ENCODE peak calls at places on chromosomes 2 and 18, in six cellular contexts. One of them, this sample, is unnamed.

GRCh38 chr2:176457486-176457885 is 188.2 kb downstream of the MTX2 start:
- DNase-seq in colonic mucosa: no peak
- DNase-seq in OCI-LY7: no peak
- DNase-seq in heart right ventricle: no peak
- DNase-seq in endodermal cell: no peak
- DNase-seq in Peyer's patch: no peak
- DNase-seq in this sample: no peak

GRCh38 chr2:45578056-45578843 is 32.8 kb downstream of the SRBD1 start:
- DNase-seq in colonic mucosa: no peak
- DNase-seq in OCI-LY7: peak; percentile 43
- DNase-seq in heart right ventricle: no peak
- DNase-seq in endodermal cell: peak; percentile 59
- DNase-seq in Peyer's patch: no peak
- DNase-seq in this sample: no peak

GRCh38 chr2:98912221-98912851 is 23.7 kb downstream of the CRACDL start:
- DNase-seq in colonic mucosa: no peak
- DNase-seq in OCI-LY7: no peak
- DNase-seq in heart right ventricle: peak; percentile 55
- DNase-seq in endodermal cell: peak; percentile 37
- DNase-seq in Peyer's patch: no peak
- DNase-seq in this sample: peak; percentile 39

GRCh38 chr2:119224391-119224972 is 848 bp downstream of the STEAP3 start:
- DNase-seq in colonic mucosa: peak; percentile 40
- DNase-seq in OCI-LY7: no peak
- DNase-seq in heart right ventricle: no peak
- DNase-seq in endodermal cell: no peak
- DNase-seq in Peyer's patch: no peak
- DNase-seq in this sample: no peak

GRCh38 chr2:164785447-164785846 is 56.2 kb downstream of the COBLL1 start:
- DNase-seq in colonic mucosa: no peak
- DNase-seq in OCI-LY7: no peak
- DNase-seq in heart right ventricle: no peak
- DNase-seq in endodermal cell: no peak
- DNase-seq in Peyer's patch: no peak
- DNase-seq in this sample: no peak

GRCh38 chr2:149167941-149168340 is 129.4 kb downstream of the LYPD6B start:
- DNase-seq in colonic mucosa: no peak
- DNase-seq in OCI-LY7: no peak
- DNase-seq in heart right ventricle: no peak
- DNase-seq in endodermal cell: no peak
- DNase-seq in Peyer's patch: no peak
- DNase-seq in this sample: no peak

GRCh38 chr2:178811901-178812300 is 4.7 kb upstream of the TTN start:
- DNase-seq in colonic mucosa: no peak
- DNase-seq in OCI-LY7: no peak
- DNase-seq in heart right ventricle: no peak
- DNase-seq in endodermal cell: no peak
- DNase-seq in Peyer's patch: no peak
- DNase-seq in this sample: no peak

GRCh38 chr2:66802877-66803276 is 368.0 kb downstream of the MEIS1 start:
- DNase-seq in colonic mucosa: no peak
- DNase-seq in OCI-LY7: no peak
- DNase-seq in heart right ventricle: no peak
- DNase-seq in endodermal cell: no peak
- DNase-seq in Peyer's patch: no peak
- DNase-seq in this sample: no peak

GRCh38 chr18:12304351-12305210 is 3.5 kb upstream of the TUBB6 start:
- DNase-seq in colonic mucosa: no peak
- DNase-seq in OCI-LY7: no peak
- DNase-seq in heart right ventricle: no peak
- DNase-seq in endodermal cell: no peak
- DNase-seq in Peyer's patch: no peak
- DNase-seq in this sample: peak; percentile 67

GRCh38 chr2:41698787-41699422 is 348.9 kb upstream of the PKDCC start:
- DNase-seq in colonic mucosa: no peak
- DNase-seq in OCI-LY7: peak; percentile 14
- DNase-seq in heart right ventricle: peak; percentile 43
- DNase-seq in endodermal cell: peak; percentile 87
- DNase-seq in Peyer's patch: no peak
- DNase-seq in this sample: peak; percentile 58

GRCh38 chr2:139916822-139917221 is 1136.6 kb upstream of the NXPH2 start:
- DNase-seq in colonic mucosa: no peak
- DNase-seq in OCI-LY7: no peak
- DNase-seq in heart right ventricle: no peak
- DNase-seq in endodermal cell: no peak
- DNase-seq in Peyer's patch: no peak
- DNase-seq in this sample: no peak

GRCh38 chr2:179793238-179793637 is 68.2 kb downstream of the ZNF385B start:
- DNase-seq in colonic mucosa: no peak
- DNase-seq in OCI-LY7: no peak
- DNase-seq in heart right ventricle: no peak
- DNase-seq in endodermal cell: no peak
- DNase-seq in Peyer's patch: no peak
- DNase-seq in this sample: no peak

GRCh38 chr2:160891353-160891740 is 268.9 kb upstream of the TANK start:
- DNase-seq in colonic mucosa: no peak
- DNase-seq in OCI-LY7: no peak
- DNase-seq in heart right ventricle: no peak
- DNase-seq in endodermal cell: no peak
- DNase-seq in Peyer's patch: no peak
- DNase-seq in this sample: no peak

GRCh38 chr2:68255736-68256450 is 3.6 kb upstream of the PPP3R1 start:
- DNase-seq in colonic mucosa: no peak
- DNase-seq in OCI-LY7: no peak
- DNase-seq in heart right ventricle: no peak
- DNase-seq in endodermal cell: no peak
- DNase-seq in Peyer's patch: no peak
- DNase-seq in this sample: no peak

GRCh38 chr2:163527381-163527780 is 208.4 kb downstream of the FIGN start:
- DNase-seq in colonic mucosa: no peak
- DNase-seq in OCI-LY7: no peak
- DNase-seq in heart right ventricle: no peak
- DNase-seq in endodermal cell: no peak
- DNase-seq in Peyer's patch: no peak
- DNase-seq in this sample: no peak

GRCh38 chr2:29329899-29330298 is 214.7 kb downstream of the CLIP4 start:
- DNase-seq in colonic mucosa: no peak
- DNase-seq in OCI-LY7: no peak
- DNase-seq in heart right ventricle: no peak
- DNase-seq in endodermal cell: no peak
- DNase-seq in Peyer's patch: no peak
- DNase-seq in this sample: no peak
- TF ChIP-seq CTCF in colonic mucosa: no peak
- TF ChIP-seq CTCF in OCI-LY7: peak; percentile 34
- TF ChIP-seq CTCF in heart right ventricle: no peak
- TF ChIP-seq CTCF in endodermal cell: peak; percentile 73
- TF ChIP-seq CTCF in Peyer's patch: no peak
- TF ChIP-seq CTCF in this sample: no peak

GRCh38 chr2:173941567-173941966 is 23.6 kb downstream of the SP3 start:
- DNase-seq in colonic mucosa: no peak
- DNase-seq in OCI-LY7: no peak
- DNase-seq in heart right ventricle: no peak
- DNase-seq in endodermal cell: no peak
- DNase-seq in Peyer's patch: no peak
- DNase-seq in this sample: no peak
- H3K4me1 ChIP-seq in colonic mucosa: no peaks in the 10 kb centered on the region
- H3K4me1 ChIP-seq in OCI-LY7: peaks cover 61% of the 10 kb centered on the region
- H3K4me1 ChIP-seq in heart right ventricle: peaks cover 23% of the 10 kb centered on the region
- H3K4me1 ChIP-seq in endodermal cell: peaks cover 3% of the 10 kb centered on the region
- H3K4me1 ChIP-seq in Peyer's patch: peaks cover 62% of the 10 kb centered on the region
- H3K4me1 ChIP-seq in this sample: peaks cover 14% of the 10 kb centered on the region

GRCh38 chr2:240346015-240346752 is 89.3 kb upstream of the GPC1 start:
- DNase-seq in colonic mucosa: no peak
- DNase-seq in OCI-LY7: no peak
- DNase-seq in heart right ventricle: no peak
- DNase-seq in endodermal cell: no peak
- DNase-seq in Peyer's patch: peak; percentile 22
- DNase-seq in this sample: peak; percentile 36

GRCh38 chr2:240347373-240347940 is 88.0 kb upstream of the GPC1 start:
- DNase-seq in colonic mucosa: no peak
- DNase-seq in OCI-LY7: no peak
- DNase-seq in heart right ventricle: no peak
- DNase-seq in endodermal cell: no peak
- DNase-seq in Peyer's patch: peak; percentile 37
- DNase-seq in this sample: no peak

GRCh38 chr2:240346753-240347372 is 88.6 kb upstream of the GPC1 start:
- DNase-seq in colonic mucosa: no peak
- DNase-seq in OCI-LY7: no peak
- DNase-seq in heart right ventricle: no peak
- DNase-seq in endodermal cell: no peak
- DNase-seq in Peyer's patch: peak; percentile 29
- DNase-seq in this sample: peak; percentile 35

GRCh38 chr2:240343548-240343947 is 91.9 kb upstream of the GPC1 start:
- DNase-seq in colonic mucosa: no peak
- DNase-seq in OCI-LY7: no peak
- DNase-seq in heart right ventricle: no peak
- DNase-seq in endodermal cell: no peak
- DNase-seq in Peyer's patch: no peak
- DNase-seq in this sample: no peak

GRCh38 chr2:240344904-240345303 is 90.6 kb upstream of the GPC1 start:
- DNase-seq in colonic mucosa: no peak
- DNase-seq in OCI-LY7: no peak
- DNase-seq in heart right ventricle: no peak
- DNase-seq in endodermal cell: no peak
- DNase-seq in Peyer's patch: no peak
- DNase-seq in this sample: no peak
- TF ChIP-seq CTCF in colonic mucosa: no peak
- TF ChIP-seq CTCF in OCI-LY7: no peak
- TF ChIP-seq CTCF in heart right ventricle: no peak
- TF ChIP-seq CTCF in endodermal cell: no peak
- TF ChIP-seq CTCF in Peyer's patch: no peak
- TF ChIP-seq CTCF in this sample: no peak

GRCh38 chr2:241037498-241037897 is 39.1 kb downstream of the SNED1 start:
- DNase-seq in colonic mucosa: no peak
- DNase-seq in OCI-LY7: no peak
- DNase-seq in heart right ventricle: no peak
- DNase-seq in endodermal cell: no peak
- DNase-seq in Peyer's patch: no peak
- DNase-seq in this sample: no peak
- H3K4me1 ChIP-seq in colonic mucosa: no peaks in the 10 kb centered on the region
- H3K4me1 ChIP-seq in OCI-LY7: peaks cover 61% of the 10 kb centered on the region
- H3K4me1 ChIP-seq in heart right ventricle: peaks cover 9% of the 10 kb centered on the region
- H3K4me1 ChIP-seq in endodermal cell: peaks cover 6% of the 10 kb centered on the region
- H3K4me1 ChIP-seq in Peyer's patch: peaks cover 15% of the 10 kb centered on the region
- H3K4me1 ChIP-seq in this sample: no peaks in the 10 kb centered on the region

GRCh38 chr2:237652854-237653253 is 25.5 kb downstream of the LRRFIP1 start:
- DNase-seq in colonic mucosa: no peak
- DNase-seq in OCI-LY7: no peak
- DNase-seq in heart right ventricle: no peak
- DNase-seq in endodermal cell: no peak
- DNase-seq in Peyer's patch: no peak
- DNase-seq in this sample: no peak

GRCh38 chr2:237652181-237652580 is 24.8 kb downstream of the LRRFIP1 start:
- DNase-seq in colonic mucosa: no peak
- DNase-seq in OCI-LY7: no peak
- DNase-seq in heart right ventricle: peak; percentile 80
- DNase-seq in endodermal cell: no peak
- DNase-seq in Peyer's patch: no peak
- DNase-seq in this sample: peak; percentile 92

GRCh38 chr2:237650455-237650850 is 23.1 kb downstream of the LRRFIP1 start:
- DNase-seq in colonic mucosa: no peak
- DNase-seq in OCI-LY7: no peak
- DNase-seq in heart right ventricle: no peak
- DNase-seq in endodermal cell: no peak
- DNase-seq in Peyer's patch: no peak
- DNase-seq in this sample: no peak

GRCh38 chr2:237649541-237650454 is 22.4 kb downstream of the LRRFIP1 start:
- DNase-seq in colonic mucosa: no peak
- DNase-seq in OCI-LY7: no peak
- DNase-seq in heart right ventricle: no peak
- DNase-seq in endodermal cell: no peak
- DNase-seq in Peyer's patch: no peak
- DNase-seq in this sample: no peak

DNA sequence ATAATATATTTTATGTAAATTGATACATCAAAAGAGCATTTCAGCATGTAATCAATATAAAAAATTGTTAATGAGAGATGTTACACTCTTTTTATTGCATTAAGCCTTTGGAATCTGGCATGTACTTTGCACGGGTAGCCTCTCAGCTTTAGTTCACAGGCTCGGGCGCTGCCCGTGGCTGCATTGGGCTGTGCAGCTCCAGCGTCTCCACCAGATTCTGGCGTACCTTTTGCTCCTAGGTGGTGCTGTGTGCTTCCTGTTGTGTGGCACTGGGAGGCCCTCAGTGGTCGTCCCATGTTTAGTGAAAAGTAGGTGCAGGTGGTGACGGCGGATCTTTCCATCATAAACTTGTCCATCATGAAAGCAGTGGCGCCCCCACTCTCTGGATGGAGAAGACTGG is 24.4 kb downstream of the LRRFIP1 start:
- DNase-seq in colonic mucosa: no peak
- DNase-seq in OCI-LY7: no peak
- DNase-seq in heart right ventricle: no peak
- DNase-seq in endodermal cell: no peak
- DNase-seq in Peyer's patch: no peak
- DNase-seq in this sample: no peak
- TF ChIP-seq CTCF in colonic mucosa: no peak
- TF ChIP-seq CTCF in OCI-LY7: peak; percentile 22
- TF ChIP-seq CTCF in heart right ventricle: no peak
- TF ChIP-seq CTCF in endodermal cell: no peak
- TF ChIP-seq CTCF in Peyer's patch: no peak
- TF ChIP-seq CTCF in this sample: no peak

DNA sequence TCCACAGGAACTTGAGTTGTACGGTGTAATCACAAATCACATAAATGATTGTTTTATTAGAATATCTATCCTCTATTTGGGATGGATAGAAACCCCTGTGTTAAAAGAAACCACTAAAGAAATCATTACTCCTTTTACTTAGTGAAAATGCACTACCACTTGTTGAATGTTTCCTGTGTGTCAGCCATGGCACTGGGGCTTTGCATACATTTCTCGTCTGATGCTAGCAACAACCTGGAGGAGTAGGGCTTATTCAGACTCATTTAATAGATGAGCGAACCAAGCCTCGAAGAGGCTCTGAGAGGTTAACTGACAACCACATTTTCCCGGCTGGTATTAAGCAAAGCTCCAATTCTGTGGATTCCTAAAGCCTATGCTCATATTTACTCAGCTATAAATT is 60.5 kb upstream of the PELI1 start:
- DNase-seq in colonic mucosa: no peak
- DNase-seq in OCI-LY7: no peak
- DNase-seq in heart right ventricle: no peak
- DNase-seq in endodermal cell: no peak
- DNase-seq in Peyer's patch: no peak
- DNase-seq in this sample: no peak
- H3K4me1 ChIP-seq in colonic mucosa: no peaks in the 10 kb centered on the region
- H3K4me1 ChIP-seq in OCI-LY7: peaks cover 40% of the 10 kb centered on the region
- H3K4me1 ChIP-seq in heart right ventricle: peaks cover 27% of the 10 kb centered on the region
- H3K4me1 ChIP-seq in endodermal cell: peaks cover 6% of the 10 kb centered on the region
- H3K4me1 ChIP-seq in Peyer's patch: peaks cover 23% of the 10 kb centered on the region
- H3K4me1 ChIP-seq in this sample: no peaks in the 10 kb centered on the region

This sample was measured in right lobe of liver.